ENCODE peak calls at places on chromosomes 1 and 21, in eight cellular contexts. J is fibroblast of lung, V is testis, K is heart left ventricle, O is MM.1S, P is dorsolateral prefrontal cortex, S is IMR-90, T is small intestine. I is an unnamed sample.

GRCh38 chr1:160742428-160743127 is 3.5 kb downstream of the SLAMF7 start:
- DNase-seq in J (no peak), V (no peak), K (no peak), O (peak; percentile 35), P (no peak), S (no peak), T (no peak), I (no peak)

GRCh38 chr21:27806261-27806660 is 839.4 kb upstream of the ADAMTS5 start:
- DNase-seq in J (no peak), V (no peak), K (no peak), O (no peak), P (no peak), S (peak; percentile 23), T (no peak), I (no peak)

GRCh38 chr1:35718492-35719336 is at the start of gene C1orf216:
- DNase-seq in J (peak; percentile 82), V (peak; percentile 70), K (peak; percentile 66), O (peak; percentile 61), P (peak; percentile 80), S (peak; percentile 72), T (peak; percentile 34), I (peak; percentile 52)

GRCh38 chr1:175887981-175888428 is 144.6 kb upstream of the TNR start:
- DNase-seq in J (peak; percentile 17), V (peak; percentile 85), K (peak; percentile 64), O (no peak), P (peak; percentile 80), S (peak; percentile 36), T (peak; percentile 63), I (no peak)

GRCh38 chr1:89980605-89981004 is 14.3 kb upstream of the ZNF326 start:
- DNase-seq in J (no peak), V (no peak), K (no peak), O (no peak), P (no peak), S (no peak), T (no peak), I (no peak)

GRCh38 chr1:3652538-3653285 is 396 bp downstream of the TP73 start:
- DNase-seq in J (no peak), V (no peak), K (no peak), O (no peak), P (no peak), S (no peak), T (no peak), I (no peak)

GRCh38 chr21:29418813-29419212 is 120.1 kb downstream of the BACH1 start:
- DNase-seq in J (no peak), V (no peak), K (no peak), O (no peak), P (no peak), S (no peak), T (no peak), I (no peak)

GRCh38 chr1:226908419-226908818 is 31.7 kb upstream of the COQ8A start:
- DNase-seq in J (no peak), V (no peak), K (no peak), O (no peak), P (no peak), S (no peak), T (no peak), I (no peak)

GRCh38 chr1:101713760-101714159 is 283.0 kb downstream of the OLFM3 start:
- DNase-seq in J (no peak), V (no peak), K (no peak), O (no peak), P (no peak), S (no peak), T (no peak), I (no peak)

GRCh38 chr1:214332950-214333798 is 52.2 kb downstream of the SMYD2 start:
- DNase-seq in J (peak; percentile 47), V (peak; percentile 64), K (peak; percentile 67), O (peak; percentile 49), P (peak; percentile 48), S (peak; percentile 65), T (peak; percentile 37), I (no peak)

GRCh38 chr1:246300653-246301549 is 206.2 kb downstream of the SMYD3 start:
- DNase-seq in J (no peak), V (no peak), K (no peak), O (no peak), P (no peak), S (no peak), T (peak; percentile 43), I (no peak)

DNA sequence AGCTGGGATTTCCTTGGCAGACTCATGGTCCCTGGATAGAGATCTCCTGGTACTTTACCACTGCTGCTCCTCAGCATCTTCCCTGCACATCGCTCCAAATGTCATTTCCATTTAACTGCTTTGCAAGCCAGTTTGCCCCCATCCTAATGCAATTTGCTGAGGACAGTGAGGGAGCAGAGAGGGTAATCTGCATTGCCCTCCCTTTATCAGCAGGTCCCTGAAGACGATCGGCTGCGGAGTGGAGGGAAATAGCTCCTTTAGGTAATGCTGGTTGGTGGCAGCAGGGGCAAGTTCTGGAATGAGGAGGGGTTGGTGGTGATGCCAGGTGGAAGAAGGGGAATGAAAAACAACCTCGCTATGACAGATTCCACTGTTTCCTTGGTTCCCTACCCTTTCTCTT is 2.6 kb downstream of the PLXNA2 start:
- DNase-seq in J (no peak), V (no peak), K (no peak), O (no peak), P (no peak), S (no peak), T (peak; percentile 23), I (no peak)
- H3K27me3 ChIP-seq in J (peaks cover 4% of the 10 kb centered on the region), V (no peaks in the 10 kb centered on the region), K (no peaks in the 10 kb centered on the region), O (no peaks in the 10 kb centered on the region), P (no peaks in the 10 kb centered on the region), S (peaks cover 5% of the 10 kb centered on the region), T (no peaks in the 10 kb centered on the region), I (no peaks in the 10 kb centered on the region)

DNA sequence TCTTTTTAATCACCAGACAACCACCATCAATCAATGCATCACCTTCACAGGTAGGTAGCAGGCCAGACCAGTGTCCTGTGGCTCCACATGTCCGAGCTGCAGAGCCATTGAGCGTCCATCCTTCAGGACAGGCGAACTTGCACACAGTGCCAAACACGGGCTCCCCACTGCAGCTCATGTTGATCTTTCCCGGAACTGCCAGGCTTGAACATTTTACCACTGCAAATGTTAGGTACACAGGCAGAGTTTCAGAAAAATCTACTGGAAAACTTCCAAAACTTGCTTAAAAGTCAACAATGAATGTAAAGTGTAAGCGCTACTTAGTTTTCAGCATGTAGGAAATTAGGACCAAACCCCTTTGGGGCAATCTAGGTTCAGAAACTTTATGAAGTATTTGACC is 6.6 kb downstream of the SELE start:
- DNase-seq in J (no peak), V (no peak), K (no peak), O (no peak), P (no peak), S (no peak), T (no peak), I (no peak)
- H3K27me3 ChIP-seq in J (peaks cover 2% of the 10 kb centered on the region), V (no peaks in the 10 kb centered on the region), K (no peaks in the 10 kb centered on the region), O (no peaks in the 10 kb centered on the region), P (no peaks in the 10 kb centered on the region), S (peaks cover 2% of the 10 kb centered on the region), T (peaks cover 3% of the 10 kb centered on the region), I (no peaks in the 10 kb centered on the region)

DNA sequence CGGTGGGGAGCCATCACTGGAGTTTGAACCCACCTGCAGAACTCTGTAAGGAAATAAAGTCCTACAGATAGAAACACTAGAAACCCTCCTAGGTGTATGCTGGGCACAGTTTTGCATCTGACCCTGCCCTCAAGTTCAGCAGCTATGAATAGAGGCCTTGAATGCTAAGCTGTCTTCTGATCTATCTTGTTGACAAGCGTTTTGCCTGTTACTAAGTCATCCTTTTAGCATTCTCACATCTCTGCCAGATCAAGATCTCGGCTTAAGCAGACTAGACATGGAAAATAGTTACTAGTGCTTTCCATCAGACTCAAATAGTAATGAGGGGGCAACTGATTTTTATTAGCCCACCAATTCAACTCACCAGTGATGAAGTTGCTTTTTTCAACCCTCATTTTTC is 10.6 kb downstream of the TBX15 start:
- DNase-seq in J (no peak), V (no peak), K (no peak), O (no peak), P (no peak), S (no peak), T (no peak), I (no peak)
- H3K27me3 ChIP-seq in J (peaks cover 29% of the 10 kb centered on the region), V (no peaks in the 10 kb centered on the region), K (peaks cover 26% of the 10 kb centered on the region), O (no peaks in the 10 kb centered on the region), P (peaks cover 53% of the 10 kb centered on the region), S (peaks cover 59% of the 10 kb centered on the region), T (peaks cover 38% of the 10 kb centered on the region), I (no peaks in the 10 kb centered on the region)

GRCh38 chr1:202677433-202677832 is 32.8 kb downstream of the SYT2 start:
- DNase-seq in J (no peak), V (no peak), K (no peak), O (no peak), P (no peak), S (no peak), T (no peak), I (no peak)
- H3K27me3 ChIP-seq in J (peaks cover 9% of the 10 kb centered on the region), V (no peaks in the 10 kb centered on the region), K (no peaks in the 10 kb centered on the region), O (peaks cover 12% of the 10 kb centered on the region), P (no peaks in the 10 kb centered on the region), S (peaks cover 66% of the 10 kb centered on the region), T (peaks cover under 1% of the 10 kb centered on the region), I (peaks cover 3% of the 10 kb centered on the region)